ENCODE peak calls at places on chromosome 5, in five cellular contexts. W is neuronal stem cell, X is H1, C is trophoblast cell, I is mesenchymal stem cell. Y is an unnamed sample.
A peak's percentile ranks its signal among the peaks of the same experiment; 100 is the strongest.

GRCh38 chr5:135944967-135945560 is 9.7 kb downstream of the LECT2 start:
- DNase-seq in C (peak; percentile 88), X (no peak), I (peak; percentile 84), W (peak; percentile 61), Y (peak; percentile 31)

GRCh38 chr5:156515799-156516198 is 188.8 kb downstream of the SGCD start:
- DNase-seq in W (no peak), I (no peak), C (no peak), X (no peak), Y (peak; percentile 39)

GRCh38 chr5:65555266-65555665 is 7.7 kb downstream of the CENPK start:
- DNase-seq in C (no peak), W (no peak), I (peak; percentile 8), X (no peak), Y (no peak)

GRCh38 chr5:176538505-176538806 is 1.3 kb upstream of the RNF44 start:
- DNase-seq in I (no peak), W (no peak), X (no peak), C (no peak), Y (no peak)

GRCh38 chr5:145996135-145996534 is 59.8 kb downstream of the SH3RF2 start:
- DNase-seq in I (no peak), W (no peak), C (no peak), X (no peak), Y (no peak)

GRCh38 chr5:95284512-95285405 is at the start of gene MCTP1:
- DNase-seq in C (peak; percentile 34), X (peak; percentile 76), W (peak; percentile 44), I (peak; percentile 19), Y (peak; percentile 66)

GRCh38 chr5:71778678-71779276 is 59.7 kb downstream of the CARTPT start:
- DNase-seq in X (no peak), W (peak; percentile 27), C (no peak), I (peak; percentile 22), Y (no peak)

GRCh38 chr5:123441408-123441807 is 18.2 kb upstream of the CEP120 start:
- DNase-seq in I (no peak), X (no peak), C (no peak), W (no peak), Y (no peak)

GRCh38 chr5:84602371-84602771 is 217.7 kb upstream of the EDIL3 start:
- DNase-seq in W (no peak), C (no peak), X (no peak), I (no peak), Y (no peak)

GRCh38 chr5:74643160-74643562 is 2.6 kb upstream of the ENC1 start:
- DNase-seq in I (peak; percentile 98), C (peak; percentile 86), X (no peak), W (no peak), Y (no peak)

GRCh38 chr5:112921833-112922817 is at the start of gene REEP5:
- DNase-seq in X (peak; percentile 87), W (peak; percentile 80), C (peak; percentile 92), I (peak; percentile 86), Y (peak; percentile 85)

GRCh38 chr5:164581889-164582288 is 1076.5 kb downstream of the MAT2B start:
- DNase-seq in I (no peak), C (no peak), X (no peak), W (no peak), Y (no peak)

GRCh38 chr5:66230551-66230950 is 86.5 kb downstream of the SREK1 start:
- DNase-seq in I (peak; percentile 62), C (peak; percentile 16), X (no peak), W (no peak), Y (peak; percentile 67)

GRCh38 chr5:78300464-78301045 is 6.1 kb upstream of the AP3B1 start:
- DNase-seq in I (peak; percentile 34), C (peak; percentile 55), X (no peak), W (no peak), Y (no peak)

GRCh38 chr5:125595095-125595494 is 828.1 kb upstream of the GRAMD2B start:
- DNase-seq in X (no peak), I (peak; percentile 76), C (peak; percentile 36), W (no peak), Y (no peak)

GRCh38 chr5:94024625-94025024 is 283.2 kb upstream of the POU5F2 start:
- DNase-seq in I (no peak), W (no peak), C (no peak), X (no peak), Y (no peak)

GRCh38 chr5:7261049-7261448 is 134.9 kb upstream of the ADCY2 start:
- DNase-seq in I (peak; percentile 16), W (peak; percentile 78), X (no peak), C (peak; percentile 82), Y (peak; percentile 94)

GRCh38 chr5:134131578-134132350 is 17.3 kb downstream of the TCF7 start:
- DNase-seq in C (no peak), W (no peak), I (no peak), X (no peak), Y (no peak)

GRCh38 chr5:134614461-134615085 is 18.1 kb downstream of the SAR1B start:
- DNase-seq in X (no peak), C (peak; percentile 49), W (no peak), I (no peak), Y (no peak)

GRCh38 chr5:166713281-166713680 is 1578.2 kb upstream of the WWC1 start:
- DNase-seq in I (no peak), C (no peak), X (no peak), W (no peak), Y (no peak)

GRCh38 chr5:128093368-128093767 is 9.8 kb downstream of the SLC12A2 start:
- DNase-seq in W (no peak), C (peak; percentile 35), I (no peak), X (no peak), Y (no peak)

GRCh38 chr5:98635631-98636030 is 137.8 kb upstream of the RGMB start:
- DNase-seq in C (no peak), X (no peak), I (peak; percentile 89), W (no peak), Y (no peak)

GRCh38 chr5:173926359-173926758 is 38.2 kb downstream of the CPEB4 start:
- DNase-seq in C (no peak), W (no peak), I (peak; percentile 61), X (no peak), Y (no peak)

GRCh38 chr5:6837519-6838110 is 124.4 kb downstream of the TENT4A start:
- DNase-seq in I (no peak), X (peak; percentile 96), W (no peak), C (peak; percentile 53), Y (no peak)

DNA sequence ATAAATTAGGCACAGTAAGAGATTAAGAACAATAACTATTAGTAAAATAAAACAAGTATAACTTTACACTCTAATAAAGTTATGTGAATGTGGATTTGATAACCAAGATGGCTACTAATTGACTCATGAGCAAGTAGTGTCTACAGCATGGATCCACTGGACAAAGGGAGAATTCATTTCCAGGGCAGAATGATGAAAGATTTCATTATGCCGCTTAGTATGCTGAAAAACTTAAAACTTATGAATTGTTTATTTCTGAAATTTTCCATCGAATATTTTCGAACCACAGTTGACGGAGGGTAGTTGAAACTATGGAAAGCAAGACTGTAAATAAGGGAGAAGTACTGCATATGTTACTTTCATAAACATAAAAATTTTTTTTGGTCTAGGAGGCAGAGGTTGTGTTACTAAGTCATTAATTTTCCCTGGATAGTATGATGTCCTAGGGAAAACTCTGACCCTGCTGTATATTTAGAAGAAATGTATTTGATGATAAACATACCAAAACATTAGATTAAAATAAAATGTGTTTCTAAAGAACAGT is 24.9 kb upstream of the TARS1 start:
- DNase-seq in X (no peak), C (no peak), I (peak; percentile 16), W (no peak), Y (no peak)
- H2BK12ac ChIP-seq in X (no peak overlapping the region), C (no peak overlapping the region), I (no peak overlapping the region), W (no peak overlapping the region), Y (no peak overlapping the region)

DNA sequence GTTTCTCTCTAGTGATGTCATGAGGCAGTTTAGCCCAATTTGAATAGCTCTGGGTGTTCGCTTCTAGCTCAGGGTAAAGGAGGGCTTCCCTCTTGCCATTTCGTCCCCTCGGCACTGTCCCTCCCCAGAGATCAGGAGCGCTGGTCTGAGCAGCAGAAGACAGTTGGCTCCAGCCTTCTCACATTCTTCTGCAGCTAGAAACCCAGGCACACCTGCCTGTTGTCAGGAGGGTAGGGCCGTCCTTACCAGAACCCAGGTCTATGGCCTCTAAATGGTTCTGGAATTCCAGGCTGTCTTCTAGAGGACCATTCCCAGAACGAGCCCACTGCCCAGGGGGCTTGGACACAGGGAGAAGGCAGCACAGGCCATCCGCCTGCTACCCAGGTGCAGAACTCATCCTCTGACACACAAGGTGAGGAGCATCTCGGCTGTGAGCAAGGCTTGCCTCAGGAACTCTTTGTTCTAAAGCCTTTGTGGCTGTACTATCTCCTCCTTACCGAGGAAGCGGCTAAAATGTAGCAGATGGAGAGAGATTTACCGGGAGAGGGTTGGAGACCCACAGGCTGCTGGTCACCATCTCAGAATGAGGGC is 255.6 kb upstream of the IRX2 start:
- DNase-seq in W (no peak), C (no peak), I (no peak), X (peak; percentile 11), Y (no peak)
- H2BK12ac ChIP-seq in W (no peak overlapping the region), C (no peak overlapping the region), I (no peak overlapping the region), X (no peak overlapping the region), Y (no peak overlapping the region)

GRCh38 chr5:10660135-10660534 is 96.3 kb downstream of the ANKRD33B start:
- DNase-seq in C (no peak), X (no peak), W (no peak), I (no peak), Y (no peak)
- H2BK12ac ChIP-seq in C (no peak overlapping the region), X (no peak overlapping the region), W (no peak overlapping the region), I (no peak overlapping the region), Y (no peak overlapping the region)

GRCh38 chr5:171419663-171420428 is 399 bp downstream of the FGF18 start:
- DNase-seq in C (no peak), W (peak; percentile 43), I (no peak), X (peak; percentile 74), Y (peak; percentile 54)

GRCh38 chr5:171418316-171418981 is 998 bp upstream of the FGF18 start:
- DNase-seq in I (peak; percentile 84), W (peak; percentile 87), C (peak; percentile 86), X (peak; percentile 94), Y (peak; percentile 94)

GRCh38 chr5:171421331-171422262 is 2.1 kb downstream of the FGF18 start:
- DNase-seq in W (no peak), I (no peak), C (no peak), X (no peak), Y (peak; percentile 31)

GRCh38 chr5:171420429-171421231 is 1.2 kb downstream of the FGF18 start:
- DNase-seq in C (no peak), X (no peak), I (peak; percentile 65), W (no peak), Y (peak; percentile 41)

DNA sequence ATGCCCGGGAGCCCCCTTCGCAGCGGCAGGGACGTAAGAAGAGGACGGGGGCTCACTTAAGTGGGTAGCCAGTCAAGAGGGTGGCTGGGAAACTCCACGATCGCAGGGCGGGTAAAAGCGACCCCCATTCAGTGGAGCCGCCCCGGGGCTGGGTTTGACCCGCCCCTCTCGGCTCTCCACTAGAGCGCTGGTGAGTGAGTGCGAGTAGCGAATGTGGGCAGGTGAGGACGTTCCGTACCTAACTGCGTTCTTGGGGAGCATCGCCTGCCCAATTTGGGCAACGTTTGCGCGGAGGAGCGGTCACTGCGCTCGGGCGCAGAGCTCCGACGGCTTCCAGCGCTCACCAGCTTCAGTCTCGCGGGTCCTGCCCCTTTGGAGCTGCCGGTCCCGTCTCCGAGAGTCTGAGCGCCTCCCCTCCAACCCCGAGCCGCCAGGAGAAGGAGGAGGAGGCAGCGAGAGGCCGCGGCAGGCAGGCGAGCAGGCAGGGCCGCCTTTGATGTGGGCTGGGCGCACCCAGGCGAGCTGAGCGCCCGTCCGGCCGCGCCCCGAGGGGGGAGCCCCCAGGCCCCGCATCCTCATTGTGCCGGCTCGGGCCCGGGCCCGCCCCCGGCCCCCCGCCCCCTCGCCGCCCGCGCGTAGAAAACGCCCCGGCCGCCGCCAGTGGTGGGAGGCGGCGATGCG is at the start of gene FGF18:
- DNase-seq in W (peak; percentile 68), X (peak; percentile 84), I (peak; percentile 61), C (peak; percentile 54), Y (peak; percentile 86)
- H2BK12ac ChIP-seq in W (no peak within 1 kb of the TSS), X (peak within 1 kb of the TSS; percentile 90), I (no peak within 1 kb of the TSS), C (no peak within 1 kb of the TSS), Y (no peak within 1 kb of the TSS)